ENCODE peak calls at places on chromosomes 13 and 19, in five cellular contexts. T is heart right ventricle, P is type B pancreatic cell, R is neural progenitor cell, F is A673. G is an unnamed sample.

GRCh38 chr13:88908896-88909535 is 1237.8 kb downstream of the SLITRK5 start:
- DNase-seq in T (no peak), R (peak), P (no peak), F (no peak), G (no peak)

GRCh38 chr13:98751397-98752110 is 918 bp downstream of the SLC15A1 start:
- DNase-seq in P (no peak), T (no peak), F (peak), R (peak), G (no peak)

GRCh38 chr13:77833331-77833863 is 85.2 kb downstream of the EDNRB start:
- DNase-seq in T (no peak), R (peak), F (peak), P (no peak), G (no peak)

GRCh38 chr13:32134241-32134801 is 102.7 kb downstream of the FRY start:
- DNase-seq in R (no peak), T (no peak), P (no peak), F (no peak), G (no peak)

GRCh38 chr13:38045278-38046048 is 175.9 kb upstream of the TRPC4 start:
- DNase-seq in P (no peak), R (peak), T (no peak), F (peak), G (no peak)

GRCh38 chr19:18173054-18173571 is 500 bp upstream of the IFI30 start:
- DNase-seq in R (no peak), T (no peak), F (no peak), P (no peak), G (no peak)

GRCh38 chr13:43652751-43653150 is 134.0 kb downstream of the ENOX1 start:
- DNase-seq in T (no peak), F (no peak), R (no peak), P (no peak), G (no peak)

GRCh38 chr19:37983153-37983552 is 76.1 kb downstream of the SIPA1L3 start:
- DNase-seq in R (no peak), P (no peak), T (no peak), F (no peak), G (no peak)

GRCh38 chr19:48292798-48293197 is 22.9 kb downstream of the ZNF114 start:
- DNase-seq in P (no peak), R (no peak), T (no peak), F (peak), G (no peak)

DNA sequence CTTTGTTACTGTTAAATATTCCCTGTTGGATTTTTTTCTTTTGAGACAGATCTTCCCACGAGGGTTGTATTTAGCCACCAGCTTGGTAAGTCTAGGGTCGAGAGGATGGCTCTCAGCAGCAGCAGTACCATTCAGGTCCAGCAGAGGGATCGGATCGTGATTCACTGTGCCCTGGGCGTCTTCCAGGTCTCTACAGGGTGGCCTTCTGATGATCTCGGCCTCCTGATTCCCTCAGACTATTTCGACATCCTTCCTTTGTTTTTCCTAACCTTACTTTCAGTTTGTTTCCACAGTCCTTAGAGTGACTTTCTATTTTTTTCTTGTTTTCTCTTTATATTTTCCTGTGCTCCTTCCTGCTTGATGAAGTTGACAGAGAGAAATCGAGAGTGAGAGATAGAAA is 1436.9 kb downstream of the UQCRFS1 start:
- DNase-seq in T (no peak), F (peak), P (no peak), R (no peak), G (peak)
- TF ChIP-seq CTCF in T (no peak), F (no peak), P (peak), R (peak), G (peak)

GRCh38 chr13:41060723-41061074 is 610 bp upstream of the WBP4 start:
- DNase-seq in R (peak), T (peak), F (peak), P (peak), G (peak)
- TF ChIP-seq CTCF in R (no peak), T (no peak), F (no peak), P (no peak), G (no peak)

GRCh38 chr13:70353096-70353495 is 244.8 kb upstream of the KLHL1 start:
- DNase-seq in P (no peak), F (no peak), T (no peak), R (peak), G (no peak)
- TF ChIP-seq CTCF in P (peak), F (no peak), T (no peak), R (peak), G (no peak)

GRCh38 chr19:13835791-13836723 is 40.8 kb downstream of the ZSWIM4 start:
- DNase-seq in R (no peak), P (no peak), T (peak), F (peak), G (no peak)
- TF ChIP-seq CTCF in R (no peak), P (no peak), T (no peak), F (no peak), G (no peak)

DNA sequence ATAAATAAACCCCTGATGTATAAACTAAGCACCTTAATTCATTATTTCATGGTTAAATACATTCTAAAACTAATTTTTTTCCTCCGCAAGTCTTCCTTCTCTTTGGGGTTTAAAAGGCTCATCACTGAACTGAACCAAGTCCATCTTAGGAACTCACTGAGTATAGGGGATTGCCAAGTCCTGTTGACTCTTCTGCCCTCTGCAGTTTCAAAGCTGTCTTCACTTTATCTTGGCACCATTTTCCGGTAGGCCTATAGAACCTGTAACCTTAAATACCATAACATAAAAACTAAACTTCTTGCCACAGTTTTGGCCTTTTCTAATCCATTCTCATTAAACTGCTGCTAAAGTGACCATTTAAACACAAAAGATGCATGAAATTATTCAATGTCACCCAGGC is 66.5 kb upstream of the USPL1 start:
- DNase-seq in F (peak), R (peak), P (no peak), T (no peak), G (no peak)
- TF ChIP-seq CTCF in F (peak), R (peak), P (peak), T (peak), G (peak)

DNA sequence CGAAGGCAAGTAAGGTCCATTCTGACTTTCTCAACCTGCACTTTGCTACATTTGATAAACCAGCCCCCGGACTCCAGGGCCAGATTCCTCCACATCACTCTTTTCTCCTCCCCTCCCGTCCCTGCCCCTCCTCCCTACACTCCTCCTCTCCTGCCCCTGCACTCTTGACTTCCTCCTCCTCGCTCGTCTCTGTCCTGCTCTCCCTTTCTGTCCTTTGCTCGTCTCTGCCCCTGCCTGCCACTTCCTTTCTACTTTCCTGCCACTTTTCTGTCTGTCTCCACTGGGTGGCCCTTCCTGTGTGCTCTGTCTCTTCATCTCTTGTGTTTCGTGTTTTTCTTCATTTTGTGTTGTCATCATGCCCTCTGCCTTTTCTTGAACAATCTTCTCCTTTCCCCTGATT is 7.0 kb downstream of the U2AF2 start:
- DNase-seq in F (no peak), P (no peak), T (no peak), R (no peak), G (no peak)
- TF ChIP-seq CTCF in F (no peak), P (no peak), T (no peak), R (no peak), G (no peak)

GRCh38 chr13:105466376-105466775 is 1069.1 kb downstream of the EFNB2 start:
- DNase-seq in P (no peak), F (no peak), R (peak), T (no peak), G (no peak)
- TF ChIP-seq CTCF in P (no peak), F (no peak), R (no peak), T (no peak), G (no peak)

G was measured in activated CD8-positive, alpha-beta T cell treated with anti-CD3 and anti-CD28 coated beads for 36 hours.